ENCODE peak calls at places on chromosome X, in four cellular contexts. One of them, this sample, is unnamed.

GRCh38 chrX:117407449-117408170 is 709.0 kb downstream of the KLHL13 start:
- DNase-seq in IMR-90: no peak
- DNase-seq in H1: no peak
- DNase-seq in H9: no peak
- DNase-seq in this sample: no peak

GRCh38 chrX:123256378-123256777 is 72.3 kb downstream of the GRIA3 start:
- DNase-seq in H1: no peak
- DNase-seq in IMR-90: no peak
- DNase-seq in H9: no peak
- DNase-seq in this sample: no peak

GRCh38 chrX:84735025-84735424 is 232.8 kb upstream of the HDX start:
- DNase-seq in H9: no peak
- DNase-seq in H1: no peak
- DNase-seq in IMR-90: peak
- DNase-seq in this sample: no peak

GRCh38 chrX:128518508-128518907 is 466.3 kb upstream of the ACTRT1 start:
- DNase-seq in IMR-90: peak
- DNase-seq in H1: no peak
- DNase-seq in H9: no peak
- DNase-seq in this sample: peak

GRCh38 chrX:48531359-48531954 is 8.1 kb upstream of the TBC1D25 start:
- DNase-seq in H9: no peak
- DNase-seq in H1: no peak
- DNase-seq in IMR-90: peak
- DNase-seq in this sample: peak

GRCh38 chrX:22159071-22159470 is 113.6 kb upstream of the CBLL2 start:
- DNase-seq in IMR-90: peak
- DNase-seq in H9: no peak
- DNase-seq in H1: no peak
- DNase-seq in this sample: no peak

GRCh38 chrX:48848847-48849246 is 13.4 kb upstream of the PCSK1N start:
- DNase-seq in IMR-90: no peak
- DNase-seq in H1: no peak
- DNase-seq in H9: no peak
- DNase-seq in this sample: no peak

GRCh38 chrX:133555796-133556458 is 140.6 kb upstream of the GPC4 start:
- DNase-seq in H9: no peak
- DNase-seq in H1: no peak
- DNase-seq in IMR-90: no peak
- DNase-seq in this sample: no peak

GRCh38 chrX:25600776-25601175 is 537.4 kb upstream of the MAGEB18 start:
- DNase-seq in H9: no peak
- DNase-seq in H1: no peak
- DNase-seq in IMR-90: peak
- DNase-seq in this sample: no peak

GRCh38 chrX:138771042-138771441 is 59.5 kb upstream of the FGF13 start:
- DNase-seq in H1: no peak
- DNase-seq in IMR-90: no peak
- DNase-seq in H9: no peak
- DNase-seq in this sample: no peak

GRCh38 chrX:154368630-154369452 is 5.6 kb downstream of the FLNA start:
- DNase-seq in H1: no peak
- DNase-seq in H9: peak
- DNase-seq in IMR-90: peak
- DNase-seq in this sample: peak

DNA sequence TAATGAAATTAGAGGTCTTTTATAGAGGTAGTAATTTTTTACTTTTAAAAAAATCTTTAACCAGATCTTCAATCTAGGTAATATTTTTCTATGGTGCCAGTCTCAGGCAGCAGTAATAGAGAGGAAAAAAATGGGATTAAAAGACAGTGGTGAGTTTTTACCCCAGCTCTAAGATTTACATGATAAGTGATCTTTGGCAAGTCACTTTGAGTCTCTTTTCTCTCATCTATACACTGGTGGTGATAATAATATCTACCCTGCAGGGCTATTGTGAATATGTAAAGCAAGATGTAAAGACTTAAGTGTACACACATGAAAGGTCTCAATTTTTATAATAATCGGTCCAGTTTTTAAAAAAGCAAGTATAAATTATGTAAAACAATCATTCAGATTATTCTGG is 786.2 kb upstream of the POU3F4 start:
- DNase-seq in H1: no peak
- DNase-seq in IMR-90: no peak
- DNase-seq in H9: no peak
- DNase-seq in this sample: no peak
- H4K5ac ChIP-seq in H1: no peak
- H4K5ac ChIP-seq in IMR-90: no peak
- H4K5ac ChIP-seq in H9: no peak
- H4K5ac ChIP-seq in this sample: no peak

GRCh38 chrX:50200907-50201306 is at the start of gene AKAP4:
- DNase-seq in IMR-90: no peak
- DNase-seq in H1: no peak
- DNase-seq in H9: no peak
- DNase-seq in this sample: no peak
- H2AK5ac ChIP-seq in IMR-90: no peak
- H2AK5ac ChIP-seq in H1: no peak
- H2AK5ac ChIP-seq in H9: peak
- H2AK5ac ChIP-seq in this sample: no peak

DNA sequence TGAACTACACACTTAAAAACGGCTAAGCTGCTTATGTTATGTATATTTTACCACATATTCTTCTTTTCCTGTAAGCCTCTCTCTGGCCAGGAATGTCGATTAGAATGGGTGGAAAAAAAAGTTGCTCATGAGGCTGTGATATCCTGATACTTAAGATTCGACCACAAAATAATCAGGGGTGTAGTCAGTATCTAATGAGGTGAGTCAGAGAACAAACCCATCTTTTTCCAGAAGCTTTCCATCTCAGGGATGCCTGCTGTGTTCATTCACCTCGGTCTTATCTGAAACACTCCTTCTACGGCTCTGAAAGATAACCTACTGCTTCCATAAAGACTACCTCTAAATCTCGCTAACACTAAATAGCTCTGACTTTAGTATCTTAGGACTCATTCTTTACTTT is 142.7 kb upstream of the MAP3K15 start:
- DNase-seq in H9: no peak
- DNase-seq in H1: no peak
- DNase-seq in IMR-90: peak
- DNase-seq in this sample: peak
- H4K5ac ChIP-seq in H9: no peak
- H4K5ac ChIP-seq in H1: no peak
- H4K5ac ChIP-seq in IMR-90: peak
- H4K5ac ChIP-seq in this sample: no peak

GRCh38 chrX:2710041-2710471 is 19.0 kb downstream of the CD99 start:
- DNase-seq in H1: no peak
- DNase-seq in H9: no peak
- DNase-seq in IMR-90: peak
- DNase-seq in this sample: peak
- H2AK5ac ChIP-seq in H1: peak
- H2AK5ac ChIP-seq in H9: no peak
- H2AK5ac ChIP-seq in IMR-90: peak
- H2AK5ac ChIP-seq in this sample: no peak

GRCh38 chrX:101190736-101191135 is 28.9 kb upstream of the DRP2 start:
- DNase-seq in H1: no peak
- DNase-seq in H9: no peak
- DNase-seq in IMR-90: peak
- DNase-seq in this sample: no peak
- H4K5ac ChIP-seq in H1: no peak
- H4K5ac ChIP-seq in H9: no peak
- H4K5ac ChIP-seq in IMR-90: peak
- H4K5ac ChIP-seq in this sample: no peak

GRCh38 chrX:106933538-106933961 is 13.3 kb downstream of the CLDN2 start:
- DNase-seq in H1: no peak
- DNase-seq in H9: no peak
- DNase-seq in IMR-90: peak
- DNase-seq in this sample: peak
- H2AK5ac ChIP-seq in H1: no peak
- H2AK5ac ChIP-seq in H9: no peak
- H2AK5ac ChIP-seq in IMR-90: no peak
- H2AK5ac ChIP-seq in this sample: no peak

GRCh38 chrX:139783959-139784358 is 76.0 kb upstream of the MCF2 start:
- DNase-seq in IMR-90: no peak
- DNase-seq in H1: no peak
- DNase-seq in H9: no peak
- DNase-seq in this sample: no peak
- H4K5ac ChIP-seq in IMR-90: no peak
- H4K5ac ChIP-seq in H1: no peak
- H4K5ac ChIP-seq in H9: no peak
- H4K5ac ChIP-seq in this sample: no peak

This sample was measured in mesendoderm.